ENCODE peak calls at places on chromosomes 5 and 9, in seven cellular contexts. J, V, P, H, B, C and S are unnamed samples.

GRCh38 chr5:77635617-77636422 is 2.7 kb downstream of the OTP start:
- DNase-seq in J (no peak), V (peak), P (no peak), H (no peak), B (no peak), C (no peak), S (no peak)

GRCh38 chr9:78286946-78287388 is 10.0 kb upstream of the PSAT1 start:
- DNase-seq in J (no peak), V (no peak), P (no peak), H (no peak), B (no peak), C (no peak), S (no peak)

GRCh38 chr5:6448622-6449464 is at the start of gene UBE2QL1:
- DNase-seq in J (no peak), V (no peak), P (peak), H (no peak), B (no peak), C (no peak), S (peak)

GRCh38 chr5:143002459-143003327 is 232.5 kb downstream of the ARHGAP26 start:
- DNase-seq in J (peak), V (peak), P (no peak), H (peak), B (no peak), C (peak), S (peak)

GRCh38 chr9:85430659-85431370 is 310.9 kb downstream of the AGTPBP1 start:
- DNase-seq in J (no peak), V (no peak), P (no peak), H (no peak), B (no peak), C (no peak), S (no peak)

GRCh38 chr5:2529371-2530100 is 221.9 kb downstream of the IRX2 start:
- DNase-seq in J (no peak), V (no peak), P (no peak), H (no peak), B (no peak), C (no peak), S (no peak)

GRCh38 chr9:134889386-134890214 is 9.0 kb downstream of the FCN2 start:
- DNase-seq in J (no peak), V (no peak), P (peak), H (no peak), B (no peak), C (no peak), S (no peak)

GRCh38 chr9:117412006-117412715 is 2.7 kb downstream of the ASTN2 start:
- DNase-seq in J (no peak), V (no peak), P (no peak), H (no peak), B (no peak), C (no peak), S (no peak)

GRCh38 chr5:37554938-37555337 is 175.8 kb downstream of the WDR70 start:
- DNase-seq in J (no peak), V (peak), P (no peak), H (no peak), B (no peak), C (no peak), S (peak)

GRCh38 chr5:139748505-139748826 is 47.1 kb upstream of the PSD2 start:
- DNase-seq in J (no peak), V (no peak), P (no peak), H (no peak), B (no peak), C (no peak), S (no peak)

GRCh38 chr5:167763772-167764171 is 527.7 kb upstream of the WWC1 start:
- DNase-seq in J (peak), V (no peak), P (no peak), H (no peak), B (no peak), C (no peak), S (no peak)

GRCh38 chr5:16975950-16976624 is 40.0 kb upstream of the MYO10 start:
- DNase-seq in J (no peak), V (no peak), P (no peak), H (no peak), B (no peak), C (no peak), S (no peak)

GRCh38 chr5:2736872-2737271 is 14.6 kb downstream of the IRX2 start:
- DNase-seq in J (no peak), V (no peak), P (no peak), H (no peak), B (no peak), C (no peak), S (no peak)

GRCh38 chr9:70101265-70101664 is 57.6 kb downstream of the MAMDC2 start:
- DNase-seq in J (no peak), V (no peak), P (no peak), H (no peak), B (no peak), C (no peak), S (no peak)

GRCh38 chr9:68538200-68538599 is 2.5 kb downstream of the TMEM252 start:
- DNase-seq in J (no peak), V (no peak), P (no peak), H (no peak), B (no peak), C (no peak), S (no peak)

GRCh38 chr9:36151306-36152210 is 15.0 kb downstream of the GLIPR2 start:
- DNase-seq in J (no peak), V (no peak), P (no peak), H (no peak), B (no peak), C (no peak), S (peak)